ENCODE peak calls at places on chromosomes 16 and 17, in seven cellular contexts. One of them, this sample, is unnamed.

GRCh38 chr17:80104321-80104955 is 3.1 kb downstream of the GAA start:
- DNase-seq in fibroblast of lung: peak; percentile 46
- DNase-seq in ascending aorta: no peak
- DNase-seq in transverse colon: no peak
- DNase-seq in A549: no peak
- DNase-seq in gastrocnemius medialis: no peak
- DNase-seq in CD8-positive, alpha-beta T cell: no peak
- DNase-seq in this sample: peak; percentile 57

GRCh38 chr16:50474138-50474537 is 74.1 kb upstream of the NKD1 start:
- DNase-seq in fibroblast of lung: no peak
- DNase-seq in ascending aorta: no peak
- DNase-seq in transverse colon: no peak
- DNase-seq in A549: no peak
- DNase-seq in gastrocnemius medialis: no peak
- DNase-seq in CD8-positive, alpha-beta T cell: no peak
- DNase-seq in this sample: no peak

GRCh38 chr16:67967183-67967955 is 1.1 kb downstream of the SLC12A4 start:
- DNase-seq in fibroblast of lung: no peak
- DNase-seq in ascending aorta: no peak
- DNase-seq in transverse colon: no peak
- DNase-seq in A549: no peak
- DNase-seq in gastrocnemius medialis: no peak
- DNase-seq in CD8-positive, alpha-beta T cell: no peak
- DNase-seq in this sample: no peak

GRCh38 chr16:31410082-31410481 is 16.9 kb downstream of the ITGAD start:
- DNase-seq in fibroblast of lung: no peak
- DNase-seq in ascending aorta: no peak
- DNase-seq in transverse colon: no peak
- DNase-seq in A549: no peak
- DNase-seq in gastrocnemius medialis: no peak
- DNase-seq in CD8-positive, alpha-beta T cell: no peak
- DNase-seq in this sample: no peak

GRCh38 chr17:75078097-75079022 is 9.4 kb upstream of the SLC16A5 start:
- DNase-seq in fibroblast of lung: peak; percentile 84
- DNase-seq in ascending aorta: peak; percentile 76
- DNase-seq in transverse colon: peak; percentile 49
- DNase-seq in A549: peak; percentile 55
- DNase-seq in gastrocnemius medialis: no peak
- DNase-seq in CD8-positive, alpha-beta T cell: no peak
- DNase-seq in this sample: no peak

GRCh38 chr17:49180303-49180702 is 30.1 kb downstream of the GNGT2 start:
- DNase-seq in fibroblast of lung: peak; percentile 31
- DNase-seq in ascending aorta: peak; percentile 72
- DNase-seq in transverse colon: peak; percentile 74
- DNase-seq in A549: peak; percentile 69
- DNase-seq in gastrocnemius medialis: peak; percentile 37
- DNase-seq in CD8-positive, alpha-beta T cell: peak; percentile 45
- DNase-seq in this sample: peak; percentile 48

GRCh38 chr16:23494188-23494587 is 16.1 kb downstream of the GGA2 start:
- DNase-seq in fibroblast of lung: no peak
- DNase-seq in ascending aorta: no peak
- DNase-seq in transverse colon: no peak
- DNase-seq in A549: no peak
- DNase-seq in gastrocnemius medialis: no peak
- DNase-seq in CD8-positive, alpha-beta T cell: no peak
- DNase-seq in this sample: no peak

GRCh38 chr17:27579304-27579703 is 51.7 kb upstream of the LGALS9 start:
- DNase-seq in fibroblast of lung: no peak
- DNase-seq in ascending aorta: no peak
- DNase-seq in transverse colon: no peak
- DNase-seq in A549: no peak
- DNase-seq in gastrocnemius medialis: no peak
- DNase-seq in CD8-positive, alpha-beta T cell: no peak
- DNase-seq in this sample: no peak

GRCh38 chr17:81583589-81584337 is 31.6 kb upstream of the FAAP100 start:
- DNase-seq in fibroblast of lung: no peak
- DNase-seq in ascending aorta: no peak
- DNase-seq in transverse colon: no peak
- DNase-seq in A549: peak; percentile 73
- DNase-seq in gastrocnemius medialis: no peak
- DNase-seq in CD8-positive, alpha-beta T cell: no peak
- DNase-seq in this sample: no peak

GRCh38 chr17:73201215-73202069 is 8.6 kb downstream of the COG1 start:
- DNase-seq in fibroblast of lung: no peak
- DNase-seq in ascending aorta: no peak
- DNase-seq in transverse colon: no peak
- DNase-seq in A549: no peak
- DNase-seq in gastrocnemius medialis: peak; percentile 35
- DNase-seq in CD8-positive, alpha-beta T cell: no peak
- DNase-seq in this sample: no peak

GRCh38 chr16:65540913-65541312 is 419.1 kb upstream of the CDH11 start:
- DNase-seq in fibroblast of lung: no peak
- DNase-seq in ascending aorta: no peak
- DNase-seq in transverse colon: no peak
- DNase-seq in A549: no peak
- DNase-seq in gastrocnemius medialis: no peak
- DNase-seq in CD8-positive, alpha-beta T cell: no peak
- DNase-seq in this sample: no peak

GRCh38 chr16:50999181-50999580 is 151.9 kb downstream of the SALL1 start:
- DNase-seq in fibroblast of lung: no peak
- DNase-seq in ascending aorta: no peak
- DNase-seq in transverse colon: no peak
- DNase-seq in A549: no peak
- DNase-seq in gastrocnemius medialis: no peak
- DNase-seq in CD8-positive, alpha-beta T cell: no peak
- DNase-seq in this sample: no peak

GRCh38 chr17:62824290-62825135 is 16.4 kb upstream of the MARCHF10 start:
- DNase-seq in fibroblast of lung: peak; percentile 99
- DNase-seq in ascending aorta: no peak
- DNase-seq in transverse colon: no peak
- DNase-seq in A549: peak; percentile 87
- DNase-seq in gastrocnemius medialis: no peak
- DNase-seq in CD8-positive, alpha-beta T cell: no peak
- DNase-seq in this sample: no peak

GRCh38 chr17:3966720-3967363 is 2.6 kb upstream of the ATP2A3 start:
- DNase-seq in fibroblast of lung: no peak
- DNase-seq in ascending aorta: no peak
- DNase-seq in transverse colon: peak; percentile 88
- DNase-seq in A549: no peak
- DNase-seq in gastrocnemius medialis: no peak
- DNase-seq in CD8-positive, alpha-beta T cell: no peak
- DNase-seq in this sample: peak; percentile 72

GRCh38 chr17:40025559-40025958 is 10.3 kb downstream of the CSF3 start:
- DNase-seq in fibroblast of lung: no peak
- DNase-seq in ascending aorta: no peak
- DNase-seq in transverse colon: no peak
- DNase-seq in A549: no peak
- DNase-seq in gastrocnemius medialis: no peak
- DNase-seq in CD8-positive, alpha-beta T cell: no peak
- DNase-seq in this sample: no peak

GRCh38 chr17:36855459-36855858 is 81.8 kb upstream of the LHX1 start:
- DNase-seq in fibroblast of lung: no peak
- DNase-seq in ascending aorta: no peak
- DNase-seq in transverse colon: no peak
- DNase-seq in A549: no peak
- DNase-seq in gastrocnemius medialis: no peak
- DNase-seq in CD8-positive, alpha-beta T cell: no peak
- DNase-seq in this sample: no peak

GRCh38 chr17:2929881-2930533 is 133.4 kb downstream of the OR1D5 start:
- DNase-seq in fibroblast of lung: peak; percentile 16
- DNase-seq in ascending aorta: no peak
- DNase-seq in transverse colon: peak; percentile 60
- DNase-seq in A549: peak; percentile 71
- DNase-seq in gastrocnemius medialis: no peak
- DNase-seq in CD8-positive, alpha-beta T cell: no peak
- DNase-seq in this sample: peak; percentile 66

GRCh38 chr16:3487521-3488410 is 7.5 kb downstream of the C16orf90 start:
- DNase-seq in fibroblast of lung: no peak
- DNase-seq in ascending aorta: no peak
- DNase-seq in transverse colon: no peak
- DNase-seq in A549: no peak
- DNase-seq in gastrocnemius medialis: no peak
- DNase-seq in CD8-positive, alpha-beta T cell: no peak
- DNase-seq in this sample: no peak

GRCh38 chr16:27374231-27374793 is 27.7 kb upstream of the IL21R start:
- DNase-seq in fibroblast of lung: no peak
- DNase-seq in ascending aorta: peak; percentile 55
- DNase-seq in transverse colon: no peak
- DNase-seq in A549: no peak
- DNase-seq in gastrocnemius medialis: no peak
- DNase-seq in CD8-positive, alpha-beta T cell: no peak
- DNase-seq in this sample: no peak

GRCh38 chr16:73125860-73126259 is 77.9 kb upstream of the ZFHX3 start:
- DNase-seq in fibroblast of lung: peak; percentile 71
- DNase-seq in ascending aorta: no peak
- DNase-seq in transverse colon: no peak
- DNase-seq in A549: no peak
- DNase-seq in gastrocnemius medialis: peak; percentile 26
- DNase-seq in CD8-positive, alpha-beta T cell: no peak
- DNase-seq in this sample: no peak

GRCh38 chr16:2438121-2438520 is 8.9 kb downstream of the CCNF start:
- DNase-seq in fibroblast of lung: no peak
- DNase-seq in ascending aorta: no peak
- DNase-seq in transverse colon: no peak
- DNase-seq in A549: no peak
- DNase-seq in gastrocnemius medialis: no peak
- DNase-seq in CD8-positive, alpha-beta T cell: no peak
- DNase-seq in this sample: no peak

GRCh38 chr17:73957564-73957963 is 245.9 kb upstream of the RPL38 start:
- DNase-seq in fibroblast of lung: no peak
- DNase-seq in ascending aorta: no peak
- DNase-seq in transverse colon: peak; percentile 47
- DNase-seq in A549: no peak
- DNase-seq in gastrocnemius medialis: no peak
- DNase-seq in CD8-positive, alpha-beta T cell: no peak
- DNase-seq in this sample: no peak

DNA sequence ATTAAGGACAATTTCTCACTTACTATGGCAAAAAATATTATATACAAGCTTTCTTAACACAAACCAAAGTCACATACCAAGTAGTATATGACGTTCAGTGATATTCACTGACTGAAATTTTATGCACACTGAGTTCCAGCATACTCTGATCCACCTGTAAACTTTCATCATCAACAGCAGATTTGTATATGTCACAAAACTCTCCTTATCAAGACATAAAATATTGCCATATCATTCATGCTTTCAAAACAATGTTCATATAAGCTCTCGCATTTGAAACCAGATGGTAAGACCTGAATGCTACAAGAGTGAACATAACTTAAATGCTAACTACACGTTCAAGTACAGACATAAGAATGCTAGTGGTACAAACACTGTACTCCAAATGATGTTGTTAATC is 46.7 kb downstream of the GNA13 start:
- DNase-seq in fibroblast of lung: no peak
- DNase-seq in ascending aorta: no peak
- DNase-seq in transverse colon: no peak
- DNase-seq in A549: no peak
- DNase-seq in gastrocnemius medialis: no peak
- DNase-seq in CD8-positive, alpha-beta T cell: no peak
- DNase-seq in this sample: no peak
- H3K4me1 ChIP-seq in fibroblast of lung: peaks cover 5% of the 10 kb centered on the region
- H3K4me1 ChIP-seq in ascending aorta: no peaks in the 10 kb centered on the region
- H3K4me1 ChIP-seq in transverse colon: peaks cover 39% of the 10 kb centered on the region
- H3K4me1 ChIP-seq in A549: peaks cover 18% of the 10 kb centered on the region
- H3K4me1 ChIP-seq in gastrocnemius medialis: peaks cover 22% of the 10 kb centered on the region
- H3K4me1 ChIP-seq in CD8-positive, alpha-beta T cell: peaks cover 15% of the 10 kb centered on the region
- H3K4me1 ChIP-seq in this sample: no peaks in the 10 kb centered on the region

GRCh38 chr16:79287424-79287917 is 313.1 kb downstream of the MAF start:
- DNase-seq in fibroblast of lung: no peak
- DNase-seq in ascending aorta: no peak
- DNase-seq in transverse colon: no peak
- DNase-seq in A549: no peak
- DNase-seq in gastrocnemius medialis: no peak
- DNase-seq in CD8-positive, alpha-beta T cell: no peak
- DNase-seq in this sample: no peak
- H3K4me3 ChIP-seq in fibroblast of lung: no peak overlapping the region
- H3K4me3 ChIP-seq in ascending aorta: no peak overlapping the region
- H3K4me3 ChIP-seq in transverse colon: no peak overlapping the region
- H3K4me3 ChIP-seq in A549: no peak overlapping the region
- H3K4me3 ChIP-seq in gastrocnemius medialis: peak overlapping the region; percentile 37
- H3K4me3 ChIP-seq in CD8-positive, alpha-beta T cell: peak overlapping the region; percentile 28
- H3K4me3 ChIP-seq in this sample: peak overlapping the region; percentile 29

DNA sequence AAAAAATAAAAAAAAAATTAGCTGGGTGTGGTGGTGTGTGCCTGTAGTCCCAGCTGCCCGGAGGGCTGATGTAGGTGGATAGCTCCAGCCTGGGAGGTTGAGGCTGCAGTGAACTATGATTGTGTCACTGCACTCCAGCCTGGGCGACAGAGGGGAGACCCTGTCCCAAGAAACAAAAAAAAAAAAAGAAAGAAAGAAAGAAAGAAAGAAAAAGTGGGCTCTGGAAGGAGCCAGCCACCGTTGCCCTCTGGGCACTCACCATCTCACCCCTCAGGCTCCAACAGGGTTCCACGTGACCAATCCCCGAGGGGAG is 87.3 kb upstream of the TOB1 start:
- DNase-seq in fibroblast of lung: no peak
- DNase-seq in ascending aorta: peak; percentile 30
- DNase-seq in transverse colon: no peak
- DNase-seq in A549: no peak
- DNase-seq in gastrocnemius medialis: no peak
- DNase-seq in CD8-positive, alpha-beta T cell: no peak
- DNase-seq in this sample: no peak
- H3K27ac ChIP-seq in fibroblast of lung: peak overlapping the region; percentile 13
- H3K27ac ChIP-seq in ascending aorta: peak overlapping the region; percentile 33
- H3K27ac ChIP-seq in transverse colon: peak overlapping the region; percentile 45
- H3K27ac ChIP-seq in A549: peak overlapping the region; percentile 57
- H3K27ac ChIP-seq in gastrocnemius medialis: peak overlapping the region; percentile 100
- H3K27ac ChIP-seq in CD8-positive, alpha-beta T cell: no peak overlapping the region
- H3K27ac ChIP-seq in this sample: no peak overlapping the region

GRCh38 chr16:57626420-57627170 is 1.8 kb upstream of the ADGRG1 start:
- DNase-seq in fibroblast of lung: no peak
- DNase-seq in ascending aorta: no peak
- DNase-seq in transverse colon: no peak
- DNase-seq in A549: no peak
- DNase-seq in gastrocnemius medialis: no peak
- DNase-seq in CD8-positive, alpha-beta T cell: no peak
- DNase-seq in this sample: no peak
- H3K4me1 ChIP-seq in fibroblast of lung: peaks cover 25% of the 10 kb centered on the region
- H3K4me1 ChIP-seq in ascending aorta: no peaks in the 10 kb centered on the region
- H3K4me1 ChIP-seq in transverse colon: peaks cover 24% of the 10 kb centered on the region
- H3K4me1 ChIP-seq in A549: peaks cover 94% of the 10 kb centered on the region
- H3K4me1 ChIP-seq in gastrocnemius medialis: peaks cover 3% of the 10 kb centered on the region
- H3K4me1 ChIP-seq in CD8-positive, alpha-beta T cell: peaks cover 7% of the 10 kb centered on the region
- H3K4me1 ChIP-seq in this sample: peaks cover 24% of the 10 kb centered on the region

GRCh38 chr16:1290032-1290431 is 19.4 kb upstream of the UBE2I start:
- DNase-seq in fibroblast of lung: no peak
- DNase-seq in ascending aorta: no peak
- DNase-seq in transverse colon: no peak
- DNase-seq in A549: no peak
- DNase-seq in gastrocnemius medialis: no peak
- DNase-seq in CD8-positive, alpha-beta T cell: no peak
- DNase-seq in this sample: no peak
- H3K4me3 ChIP-seq in fibroblast of lung: no peak overlapping the region
- H3K4me3 ChIP-seq in ascending aorta: no peak overlapping the region
- H3K4me3 ChIP-seq in transverse colon: no peak overlapping the region
- H3K4me3 ChIP-seq in A549: no peak overlapping the region
- H3K4me3 ChIP-seq in gastrocnemius medialis: no peak overlapping the region
- H3K4me3 ChIP-seq in CD8-positive, alpha-beta T cell: no peak overlapping the region
- H3K4me3 ChIP-seq in this sample: no peak overlapping the region

This sample was measured in pancreas.